ENCODE peak calls at places on chromosome 12, in four cellular contexts. X, D, Q and O are unnamed samples.

GRCh38 chr12:3295648-3296408 is 195.2 kb upstream of the PRMT8 start:
- DNase-seq in X (no peak), D (no peak), Q (no peak), O (no peak)

GRCh38 chr12:28415755-28416154 is 225.5 kb downstream of the CCDC91 start:
- DNase-seq in X (no peak), D (no peak), Q (no peak), O (peak; percentile 55)

GRCh38 chr12:76242813-76243540 is 105.2 kb downstream of the BBS10 start:
- DNase-seq in X (no peak), D (no peak), Q (no peak), O (no peak)

GRCh38 chr12:46517579-46517962 is 145.0 kb upstream of the SLC38A2 start:
- DNase-seq in X (no peak), D (no peak), Q (no peak), O (no peak)

GRCh38 chr12:16165506-16165905 is 112.0 kb downstream of the SLC15A5 start:
- DNase-seq in X (peak; percentile 69), D (peak; percentile 58), Q (no peak), O (peak; percentile 37)

GRCh38 chr12:112841891-112842290 is 50.3 kb downstream of the RPH3A start:
- DNase-seq in X (no peak), D (no peak), Q (no peak), O (no peak)

GRCh38 chr12:53844989-53845836 is 93.4 kb upstream of the HOXC13 start:
- DNase-seq in X (no peak), D (peak; percentile 7), Q (no peak), O (peak; percentile 7)

GRCh38 chr12:30286345-30286926 is 409.2 kb downstream of the IPO8 start:
- DNase-seq in X (no peak), D (peak; percentile 51), Q (no peak), O (peak; percentile 37)

GRCh38 chr12:54184024-54184805 is 4.6 kb downstream of the SMUG1 start:
- DNase-seq in X (no peak), D (no peak), Q (no peak), O (no peak)

GRCh38 chr12:101055940-101056339 is 154.1 kb downstream of the SLC5A8 start:
- DNase-seq in X (no peak), D (no peak), Q (no peak), O (no peak)

GRCh38 chr12:6828671-6829531 is 694 bp downstream of the P3H3 start:
- DNase-seq in X (peak; percentile 84), D (peak; percentile 75), Q (no peak), O (peak; percentile 60)

GRCh38 chr12:105347486-105347885 is 17.0 kb downstream of the C12orf75 start:
- DNase-seq in X (no peak), D (no peak), Q (no peak), O (peak; percentile 70)

GRCh38 chr12:44003721-44004120 is 167.8 kb downstream of the TMEM117 start:
- DNase-seq in X (no peak), D (no peak), Q (no peak), O (no peak)

GRCh38 chr12:5442251-5443006 is 10.5 kb downstream of the NTF3 start:
- DNase-seq in X (no peak), D (peak; percentile 76), Q (no peak), O (no peak)

GRCh38 chr12:111275308-111275707 is 93.6 kb downstream of the PHETA1 start:
- DNase-seq in X (no peak), D (no peak), Q (no peak), O (no peak)

GRCh38 chr12:19026637-19027508 is 102.7 kb upstream of the PLEKHA5 start:
- DNase-seq in X (no peak), D (no peak), Q (no peak), O (peak; percentile 59)

GRCh38 chr12:50053583-50053982 is 3.8 kb upstream of the ASIC1 start:
- DNase-seq in X (no peak), D (no peak), Q (no peak), O (no peak)

GRCh38 chr12:121011820-121012219 is 4.5 kb downstream of the C12orf43 start:
- DNase-seq in X (no peak), D (no peak), Q (no peak), O (no peak)

GRCh38 chr12:121009744-121010143 is 6.5 kb downstream of the C12orf43 start:
- DNase-seq in X (no peak), D (peak; percentile 70), Q (no peak), O (peak; percentile 52)

GRCh38 chr12:121010860-121011259 is 5.4 kb downstream of the C12orf43 start:
- DNase-seq in X (no peak), D (no peak), Q (no peak), O (no peak)

GRCh38 chr12:121005346-121005815 is 10.9 kb downstream of the C12orf43 start:
- DNase-seq in X (no peak), D (peak; percentile 69), Q (no peak), O (peak; percentile 77)

GRCh38 chr12:121008347-121009098 is 7.8 kb downstream of the C12orf43 start:
- DNase-seq in X (no peak), D (no peak), Q (no peak), O (no peak)
- H3K36me3 ChIP-seq in X (peaks cover 19% of the 10 kb centered on the region), D (peaks cover 2% of the 10 kb centered on the region), Q (peaks cover 85% of the 10 kb centered on the region), O (peaks cover 57% of the 10 kb centered on the region)

GRCh38 chr12:99974146-99974545 is 10.6 kb downstream of the ANKS1B start:
- DNase-seq in X (no peak), D (no peak), Q (no peak), O (no peak)
- H3K9me3 ChIP-seq in X (no peaks in the 10 kb centered on the region), D (no peaks in the 10 kb centered on the region), Q (no peaks in the 10 kb centered on the region), O (no peaks in the 10 kb centered on the region)

GRCh38 chr12:57724003-57724935 is 14.3 kb downstream of the AGAP2 start:
- DNase-seq in X (no peak), D (no peak), Q (peak; percentile 89), O (no peak)

GRCh38 chr12:57724936-57725740 is 13.4 kb downstream of the AGAP2 start:
- DNase-seq in X (no peak), D (no peak), Q (peak; percentile 75), O (no peak)

GRCh38 chr12:57726151-57726883 is 12.2 kb downstream of the AGAP2 start:
- DNase-seq in X (peak; percentile 91), D (peak; percentile 91), Q (no peak), O (no peak)

GRCh38 chr12:57726884-57727757 is 11.4 kb downstream of the AGAP2 start:
- DNase-seq in X (no peak), D (no peak), Q (no peak), O (no peak)

GRCh38 chr12:57725851-57726150 is 12.7 kb downstream of the AGAP2 start:
- DNase-seq in X (no peak), D (no peak), Q (no peak), O (no peak)
- H3K4me3 ChIP-seq in X (peak overlapping the region; percentile 35), D (peak overlapping the region; percentile 55), Q (peak overlapping the region; percentile 60), O (no peak overlapping the region)

DNA sequence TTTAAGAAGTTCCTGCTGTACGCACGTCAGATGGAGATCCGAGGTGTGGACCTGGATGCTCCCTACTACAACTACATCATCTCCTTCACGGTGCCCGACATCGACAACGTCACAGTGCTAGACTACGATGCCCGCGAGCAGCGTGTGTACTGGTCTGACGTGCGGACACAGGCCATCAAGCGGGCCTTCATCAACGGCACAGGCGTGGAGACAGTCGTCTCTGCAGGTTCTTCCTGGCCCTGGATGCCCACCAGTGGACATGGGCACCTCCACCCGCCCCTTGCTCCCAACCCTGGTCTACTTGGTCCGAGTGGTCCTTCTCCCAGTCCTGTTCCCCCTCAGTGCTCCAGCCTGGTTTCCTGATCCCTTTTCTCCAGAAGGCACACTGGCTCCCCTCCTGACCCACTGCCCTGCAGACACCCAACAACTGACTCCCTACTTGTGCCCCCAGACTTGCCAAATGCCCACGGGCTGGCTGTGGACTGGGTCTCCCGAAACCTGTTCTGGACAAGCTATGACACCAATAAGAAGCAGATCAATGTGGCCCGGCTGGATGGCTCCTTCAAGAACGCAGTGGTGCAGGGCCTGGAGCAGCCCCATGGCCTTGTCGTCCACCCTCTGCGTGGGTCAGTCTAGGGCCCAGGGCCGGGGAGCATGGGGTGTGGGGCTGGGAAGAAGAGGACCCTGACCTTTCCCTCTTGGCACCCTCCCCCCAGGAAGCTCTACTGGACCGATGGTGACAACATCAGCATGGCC is 32.1 kb upstream of the LRP1-AS start:
- DNase-seq in X (no peak), D (no peak), Q (no peak), O (no peak)
- H3K36me3 ChIP-seq in X (peaks cover 66% of the 10 kb centered on the region), D (peaks cover 9% of the 10 kb centered on the region), Q (peaks cover 88% of the 10 kb centered on the region), O (peaks cover 10% of the 10 kb centered on the region)

GRCh38 chr12:25719505-25719904 is 166.4 kb upstream of the LMNTD1 start:
- DNase-seq in X (no peak), D (no peak), Q (no peak), O (no peak)
- H3K9me3 ChIP-seq in X (no peaks in the 10 kb centered on the region), D (no peaks in the 10 kb centered on the region), Q (no peaks in the 10 kb centered on the region), O (no peaks in the 10 kb centered on the region)

GRCh38 chr12:98406378-98406777 is 109.0 kb upstream of the TMPO start:
- DNase-seq in X (no peak), D (no peak), Q (no peak), O (no peak)

GRCh38 chr12:98408681-98409080 is 106.7 kb upstream of the TMPO start:
- DNase-seq in X (no peak), D (no peak), Q (no peak), O (no peak)

GRCh38 chr12:98403936-98404335 is 111.5 kb upstream of the TMPO start:
- DNase-seq in X (no peak), D (no peak), Q (no peak), O (no peak)

GRCh38 chr12:98405795-98406366 is 109.5 kb upstream of the TMPO start:
- DNase-seq in X (no peak), D (no peak), Q (no peak), O (peak; percentile 32)

DNA sequence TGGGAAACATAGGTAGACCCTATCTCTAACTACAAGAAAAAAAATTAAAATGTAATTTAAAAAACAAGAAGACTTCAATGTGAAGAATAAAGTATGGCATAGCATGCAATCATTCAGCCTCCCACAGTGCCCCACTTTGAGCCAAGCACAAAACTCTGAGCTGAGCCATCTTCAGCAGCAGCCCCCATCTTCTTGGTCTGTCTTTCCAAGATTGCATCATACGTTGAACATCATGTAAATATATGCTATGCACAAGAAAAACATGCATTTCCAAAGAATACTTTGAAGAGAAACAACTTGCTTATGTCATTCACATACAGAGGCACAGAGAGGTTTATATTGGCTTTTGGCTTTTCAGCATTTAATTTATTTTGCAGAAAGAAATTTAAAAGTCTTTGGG is 105.8 kb upstream of the TMPO start:
- DNase-seq in X (no peak), D (no peak), Q (no peak), O (no peak)
- H3K4me3 ChIP-seq in X (no peak overlapping the region), D (no peak overlapping the region), Q (no peak overlapping the region), O (no peak overlapping the region)

GRCh38 chr12:131388164-131388795 is 322.6 kb upstream of the SFSWAP start:
- DNase-seq in X (no peak), D (no peak), Q (no peak), O (no peak)

GRCh38 chr12:131385313-131386166 is 325.4 kb upstream of the SFSWAP start:
- DNase-seq in X (peak; percentile 30), D (no peak), Q (no peak), O (no peak)

GRCh38 chr12:131387281-131388163 is 323.4 kb upstream of the SFSWAP start:
- DNase-seq in X (no peak), D (no peak), Q (no peak), O (no peak)

GRCh38 chr12:131386167-131386521 is 324.7 kb upstream of the SFSWAP start:
- DNase-seq in X (peak; percentile 50), D (no peak), Q (no peak), O (no peak)

GRCh38 chr12:131386781-131387180 is 324.1 kb upstream of the SFSWAP start:
- DNase-seq in X (no peak), D (no peak), Q (no peak), O (no peak)
- H3K36me3 ChIP-seq in X (no peaks in the 10 kb centered on the region), D (no peaks in the 10 kb centered on the region), Q (no peaks in the 10 kb centered on the region), O (no peaks in the 10 kb centered on the region)

GRCh38 chr12:128245106-128245505 is 21.9 kb upstream of the TMEM132C start:
- DNase-seq in X (no peak), D (no peak), Q (no peak), O (no peak)
- H3K9me3 ChIP-seq in X (no peaks in the 10 kb centered on the region), D (no peaks in the 10 kb centered on the region), Q (no peaks in the 10 kb centered on the region), O (no peaks in the 10 kb centered on the region)